ENCODE peak calls at places on chromosomes 4 and X, in nine cellular contexts. I is HCEC 1CT, R is posterior vena cava, B is pulmonary artery endothelial cell, Z is lung, U is activated gamma-delta T cell treated with Interleukin-2 at 50 U/mL for 16 hours, M is heart right ventricle, H is NCI-H1092, D is mesenchymal stem cell. C is an unnamed sample.
A peak's percentile ranks its signal among the peaks of the same experiment; 100 is the strongest.

GRCh38 chr4:681736-682451 is 7.1 kb downstream of the SLC49A3 start:
- DNase-seq in I (no peak), R (no peak), B (no peak), Z (peak; percentile 65), U (peak; percentile 37), M (no peak), H (no peak), D (no peak), C (no peak)

GRCh38 chrX:26050099-26050498 is 88.0 kb upstream of the MAGEB18 start:
- DNase-seq in I (no peak), R (no peak), B (no peak), Z (no peak), U (no peak), M (no peak), H (no peak), D (no peak), C (no peak)

GRCh38 chr4:11418610-11419009 is 10.1 kb downstream of the HS3ST1 start:
- DNase-seq in I (no peak), R (no peak), B (no peak), Z (no peak), U (no peak), M (no peak), H (no peak), D (no peak), C (no peak)

GRCh38 chr4:1150875-1151274 is 21.5 kb downstream of the SPON2 start:
- DNase-seq in I (no peak), R (no peak), B (no peak), Z (no peak), U (no peak), M (no peak), H (no peak), D (no peak), C (no peak)

GRCh38 chrX:43586855-43587254 is 69.2 kb upstream of the MAOA start:
- DNase-seq in I (no peak), R (no peak), B (no peak), Z (no peak), U (no peak), M (no peak), H (no peak), D (no peak), C (no peak)

GRCh38 chr4:99885063-99885664 is 9.1 kb downstream of the LAMTOR3 start:
- DNase-seq in I (peak; percentile 14), R (no peak), B (no peak), Z (no peak), U (no peak), M (no peak), H (no peak), D (peak; percentile 62), C (no peak)

GRCh38 chr4:177771645-177772044 is 329.4 kb upstream of the AGA start:
- DNase-seq in I (no peak), R (no peak), B (no peak), Z (no peak), U (no peak), M (no peak), H (no peak), D (no peak), C (no peak)

GRCh38 chr4:148998719-148999118 is 556.5 kb upstream of the NR3C2 start:
- DNase-seq in I (peak; percentile 15), R (no peak), B (no peak), Z (no peak), U (no peak), M (no peak), H (no peak), D (peak; percentile 1), C (no peak)

GRCh38 chr4:101961144-101961543 is 170.6 kb downstream of the BANK1 start:
- DNase-seq in I (no peak), R (no peak), B (no peak), Z (no peak), U (no peak), M (no peak), H (no peak), D (no peak), C (no peak)

GRCh38 chr4:88897180-88897579 is 159.8 kb downstream of the FAM13A start:
- DNase-seq in I (no peak), R (no peak), B (no peak), Z (no peak), U (no peak), M (no peak), H (no peak), D (no peak), C (no peak)

GRCh38 chrX:43706786-43707185 is 50.7 kb downstream of the MAOA start:
- DNase-seq in I (peak; percentile 65), R (no peak), B (no peak), Z (no peak), U (no peak), M (no peak), H (no peak), D (no peak), C (no peak)

C was measured in AG04449.